ENCODE peak calls at places on chromosome 13, in seven cellular contexts. I is suprapubic skin, Y is stomach, T is uterus, D is heart left ventricle, O is tibial nerve, N is testis. J is an unnamed sample.

GRCh38 chr13:44755872-44756271 is 179.7 kb upstream of the TSC22D1 start:
- DNase-seq in I (no peak), T (no peak), N (no peak), O (no peak), Y (no peak), D (no peak), J (no peak)

GRCh38 chr13:100588350-100589177 is at the start of gene GGACT:
- DNase-seq in I (peak), N (peak), Y (peak), T (peak), D (peak), O (peak), J (peak)

GRCh38 chr13:23612182-23612581 is 42.0 kb downstream of the TNFRSF19 start:
- DNase-seq in N (no peak), T (no peak), Y (no peak), O (no peak), I (no peak), D (no peak), J (no peak)

GRCh38 chr13:44068737-44069136 is 189.0 kb downstream of the LACC1 start:
- DNase-seq in I (no peak), D (no peak), O (no peak), T (no peak), Y (no peak), N (no peak), J (no peak)

GRCh38 chr13:59776924-59777690 is 386.6 kb downstream of the DIAPH3 start:
- DNase-seq in Y (no peak), O (no peak), I (no peak), N (no peak), T (no peak), D (no peak), J (no peak)

GRCh38 chr13:112704634-112705145 is 14.9 kb downstream of the ATP11A start:
- DNase-seq in D (peak), N (no peak), T (peak), I (no peak), O (no peak), Y (no peak), J (peak)

GRCh38 chr13:92804926-92805325 is 421.7 kb upstream of the GPC6 start:
- DNase-seq in D (no peak), T (no peak), Y (no peak), N (no peak), I (no peak), O (no peak), J (no peak)

GRCh38 chr13:109667754-109668360 is 118.5 kb downstream of the IRS2 start:
- DNase-seq in N (no peak), I (no peak), D (no peak), T (no peak), Y (no peak), O (no peak), J (no peak)

GRCh38 chr13:32530841-32531253 is 7.7 kb downstream of the N4BP2L2 start:
- DNase-seq in D (no peak), Y (no peak), I (no peak), O (no peak), N (peak), T (peak), J (peak)

GRCh38 chr13:71721117-71721516 is 145.9 kb downstream of the DACH1 start:
- DNase-seq in N (no peak), I (no peak), D (no peak), O (no peak), Y (no peak), T (no peak), J (no peak)

GRCh38 chr13:105365831-105366230 is 1169.6 kb downstream of the EFNB2 start:
- DNase-seq in Y (no peak), D (no peak), T (no peak), I (no peak), O (no peak), N (no peak), J (no peak)

GRCh38 chr13:72221276-72221962 is 354.4 kb upstream of the DACH1 start:
- DNase-seq in N (peak), Y (no peak), D (no peak), T (no peak), I (peak), O (no peak), J (peak)

GRCh38 chr13:47650221-47650620 is 350.9 kb downstream of the SUCLA2 start:
- DNase-seq in Y (no peak), T (no peak), O (no peak), I (no peak), D (no peak), N (no peak), J (no peak)

GRCh38 chr13:97223711-97224461 is 1.8 kb downstream of the MBNL2 start:
- DNase-seq in Y (peak), T (peak), O (no peak), I (no peak), D (peak), N (peak), J (peak)

GRCh38 chr13:97226788-97227627 is 4.9 kb downstream of the MBNL2 start:
- DNase-seq in N (peak), D (no peak), T (no peak), I (no peak), Y (peak), O (no peak), J (no peak)

GRCh38 chr13:97224544-97225324 is 2.6 kb downstream of the MBNL2 start:
- DNase-seq in T (no peak), N (no peak), I (peak), O (no peak), Y (peak), D (no peak), J (peak)

GRCh38 chr13:97226013-97226412 is 3.9 kb downstream of the MBNL2 start:
- DNase-seq in T (no peak), D (no peak), O (no peak), Y (no peak), N (no peak), I (no peak), J (peak)

GRCh38 chr13:97225533-97225932 is 3.4 kb downstream of the MBNL2 start:
- DNase-seq in N (no peak), T (no peak), D (no peak), Y (no peak), I (no peak), O (no peak), J (no peak)
- TF ChIP-seq CTCF in N (no peak), T (no peak), D (no peak), Y (no peak), I (no peak), O (no peak), J (no peak)

DNA sequence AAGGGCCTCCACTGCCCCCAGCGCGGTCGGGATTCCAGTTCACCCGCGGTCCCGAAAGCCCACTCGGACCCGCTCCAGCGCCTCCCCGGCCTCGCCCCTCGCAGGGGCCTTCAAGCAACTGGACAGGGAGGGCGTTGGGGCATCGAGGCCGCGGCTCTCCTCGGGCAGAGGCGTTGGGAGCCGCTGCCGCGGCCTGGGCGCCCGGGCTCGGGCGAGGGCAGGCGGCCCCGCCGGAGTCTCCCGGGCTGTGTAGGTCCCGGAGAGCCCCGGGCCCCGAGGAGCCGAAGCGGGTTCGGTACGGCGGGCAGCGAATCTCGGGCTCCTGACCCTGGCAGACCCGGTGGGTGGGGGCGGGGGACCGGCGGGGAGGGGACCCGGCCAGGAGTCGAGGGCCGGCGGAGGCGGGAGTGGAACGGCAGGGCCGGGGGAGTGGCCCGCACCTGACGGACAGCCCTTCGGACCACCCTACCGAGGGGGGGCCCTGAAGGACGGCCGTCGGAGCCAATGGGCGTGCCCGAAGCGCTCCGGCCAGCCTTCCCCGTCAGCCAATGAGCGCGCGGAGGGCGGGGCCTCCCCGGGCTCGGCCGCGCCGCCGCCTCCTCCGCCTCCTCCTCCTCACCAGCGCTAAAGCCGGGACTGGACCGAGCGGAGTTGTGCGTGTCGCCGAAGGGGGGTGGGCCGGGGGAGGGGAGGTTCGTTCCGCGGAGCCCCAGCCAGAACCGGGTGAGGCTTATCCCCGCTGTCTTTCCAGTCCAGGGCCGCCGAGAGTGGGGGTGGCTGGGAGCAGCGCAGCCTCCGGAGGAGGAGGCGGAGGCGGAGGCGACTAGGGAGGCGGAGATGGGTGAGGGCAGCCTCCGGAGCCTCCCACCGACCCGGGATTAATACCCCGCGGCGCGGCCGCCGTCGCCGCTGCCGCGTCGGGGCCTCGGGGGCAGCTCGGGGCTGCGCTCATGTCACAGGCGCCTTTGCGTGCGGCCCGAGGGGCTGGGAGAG is at the start of gene ZMYM2:
- DNase-seq in N (peak), D (peak), Y (peak), I (peak), O (peak), T (peak), J (peak)
- TF ChIP-seq POLR2A in N (peak), D (peak), Y (peak), I (no peak), O (no peak), T (peak), J (peak)

DNA sequence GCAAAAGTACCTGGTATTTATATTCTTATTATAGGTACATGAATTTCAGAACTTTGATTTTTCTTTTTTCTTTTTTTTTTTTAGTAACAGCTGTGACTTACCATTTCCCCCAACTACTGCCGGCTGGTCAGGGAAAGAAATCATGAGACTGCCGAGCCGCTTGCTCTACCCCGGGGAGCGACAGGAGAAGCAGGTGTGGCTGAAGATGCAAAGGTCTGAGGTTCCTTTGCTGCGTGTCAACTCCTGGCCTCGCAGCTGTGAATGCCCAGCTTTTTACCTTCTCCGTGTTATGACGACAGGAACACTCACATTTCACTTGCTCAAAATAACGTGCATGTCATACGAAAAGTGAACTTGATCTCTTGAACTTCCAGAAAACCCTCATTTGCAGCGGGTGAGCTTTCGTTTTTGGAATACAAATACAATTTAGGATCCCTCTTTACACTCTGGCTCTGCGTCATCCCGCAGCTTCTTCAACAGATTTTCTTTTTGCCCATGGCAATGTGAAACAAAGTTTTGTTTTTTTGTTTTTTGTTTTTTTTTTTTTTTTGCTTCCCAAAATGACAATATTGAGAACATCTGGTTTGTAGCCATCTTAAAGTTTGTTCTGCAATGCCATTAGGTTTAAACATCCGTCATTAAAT is 117.9 kb downstream of the EFNB2 start:
- DNase-seq in O (no peak), I (no peak), D (no peak), T (no peak), Y (no peak), N (no peak), J (no peak)
- H3K4me3 ChIP-seq in O (no peak), I (no peak), D (no peak), T (no peak), Y (no peak), N (no peak), J (no peak)

DNA sequence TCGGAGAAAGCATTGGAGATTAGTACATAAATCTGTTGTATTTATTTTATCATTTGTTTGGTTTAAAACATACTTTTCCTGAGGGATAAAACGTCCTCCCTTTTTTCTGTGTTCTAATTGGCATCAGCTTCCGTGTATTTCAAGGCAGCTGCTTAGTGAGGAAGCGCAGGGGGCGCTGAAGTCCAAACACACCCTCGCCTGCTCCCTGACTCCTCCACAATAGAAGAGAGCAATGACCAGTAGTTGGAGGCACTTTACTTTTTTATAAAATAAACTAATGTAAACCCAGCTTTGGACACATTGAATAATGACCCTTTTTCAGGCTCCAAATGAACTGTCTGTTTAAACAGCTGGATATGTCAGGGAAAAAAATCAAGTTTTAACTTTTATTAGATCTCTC is 79.9 kb downstream of the RNASEH2B start:
- DNase-seq in O (peak), T (peak), I (no peak), N (peak), Y (no peak), D (no peak), J (no peak)
- TF ChIP-seq CTCF in O (no peak), T (peak), I (no peak), N (no peak), Y (no peak), D (peak), J (no peak)

DNA sequence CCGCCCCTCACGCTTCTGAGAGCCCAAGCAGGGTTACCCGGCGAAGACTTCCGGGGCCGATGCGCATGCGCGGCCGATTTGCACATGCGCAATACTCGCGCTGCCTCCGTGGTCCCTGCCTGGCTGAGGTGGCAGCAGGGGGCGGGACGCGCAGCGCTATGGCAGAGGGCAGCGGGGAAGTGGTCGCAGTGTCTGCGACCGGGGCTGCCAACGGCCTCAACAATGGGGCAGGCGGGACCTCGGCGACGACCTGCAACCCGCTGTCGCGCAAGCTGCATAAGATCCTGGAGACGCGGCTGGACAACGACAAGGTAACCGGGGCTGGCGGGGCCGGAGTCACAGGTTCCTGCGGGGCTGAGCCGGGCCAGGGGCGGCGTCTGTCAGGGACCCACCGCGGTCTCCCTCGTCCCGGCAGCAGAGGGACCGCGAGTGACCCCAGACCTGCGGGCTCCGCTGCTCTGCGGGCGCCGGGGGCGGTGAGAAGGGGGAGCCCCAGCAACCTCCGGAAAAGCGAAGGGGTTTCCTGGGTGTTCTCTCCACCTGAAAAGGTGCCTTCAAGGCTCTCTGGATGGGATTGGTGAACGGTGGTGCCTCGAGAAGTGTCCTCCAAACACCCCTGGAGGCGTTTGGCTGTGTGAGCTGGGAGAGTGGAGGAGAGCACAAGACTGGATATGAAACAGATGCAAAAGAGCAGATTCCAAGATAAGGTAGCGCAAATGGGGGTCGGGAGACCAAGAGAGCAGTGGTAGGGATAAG is at the start of gene COG6:
- DNase-seq in Y (peak), I (peak), N (peak), D (peak), T (peak), O (peak), J (peak)
- TF ChIP-seq POLR2A in Y (no peak), I (no peak), N (no peak), D (peak), T (peak), O (no peak), J (peak)

DNA sequence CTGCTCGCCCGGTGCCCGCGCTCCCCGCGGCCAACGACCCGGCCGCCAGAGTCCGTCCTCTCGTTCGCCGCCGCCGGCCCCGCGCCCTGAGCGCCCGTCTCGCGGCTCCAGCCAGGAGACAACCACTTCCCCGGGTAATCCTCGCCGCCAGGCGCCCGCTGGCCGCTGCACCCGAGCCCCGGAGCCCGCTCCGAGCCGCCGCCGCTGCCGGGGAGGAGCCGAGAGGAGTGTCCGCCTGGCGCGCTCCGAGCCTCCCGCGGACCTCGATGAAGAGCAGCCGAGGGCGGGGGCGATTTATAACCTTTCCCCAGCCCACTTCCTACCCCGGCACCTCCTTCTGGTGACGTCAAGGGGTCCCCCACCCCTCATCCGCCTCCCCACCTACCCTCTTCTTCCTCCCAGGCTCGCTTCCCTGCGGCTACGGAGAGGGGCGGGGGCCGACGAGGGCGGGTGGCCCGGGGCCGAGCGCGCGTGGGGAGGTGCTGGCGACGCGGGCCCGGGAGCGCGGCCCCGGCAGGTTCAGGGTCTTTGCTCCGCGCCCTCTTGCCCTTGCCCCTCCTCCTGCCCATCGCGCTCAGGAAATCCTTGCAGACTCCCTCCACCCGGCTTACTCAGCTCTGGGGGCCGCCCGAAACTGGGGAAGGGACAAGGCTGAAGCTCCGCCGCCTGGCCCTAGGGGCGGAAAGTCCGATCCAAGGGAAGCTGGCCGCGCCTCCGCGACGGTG is at the start of gene FLT1:
- DNase-seq in N (peak), Y (peak), D (peak), T (peak), I (peak), O (no peak), J (no peak)
- H3K4me3 ChIP-seq in N (peak), Y (peak), D (peak), T (peak), I (peak), O (peak), J (no peak)

J was measured in body of pancreas.